ENCODE peak calls at places on chromosomes 7 and 10, in four cellular contexts. T is GM12878, L is H1, M is HepG2. C is an unnamed sample.

GRCh38 chr10:60646966-60647796 is 131.1 kb upstream of the CDK1 start:
- DNase-seq in M (peak; percentile 46), T (peak; percentile 17), L (no peak), C (no peak)

GRCh38 chr7:148723166-148723559 is 24.5 kb downstream of the CUL1 start:
- DNase-seq in T (no peak), L (no peak), M (no peak), C (no peak)

GRCh38 chr10:80596391-80597257 is 58.9 kb downstream of the SH2D4B start:
- DNase-seq in M (peak; percentile 42), T (no peak), L (no peak), C (no peak)

GRCh38 chr7:131131746-131132431 is 195.8 kb upstream of the MKLN1 start:
- DNase-seq in M (no peak), L (no peak), T (no peak), C (no peak)

GRCh38 chr10:126461289-126461688 is 73.0 kb upstream of the ADAM12 start:
- DNase-seq in L (no peak), T (no peak), M (no peak), C (no peak)

GRCh38 chr10:113108180-113108835 is 158.3 kb downstream of the TCF7L2 start:
- DNase-seq in T (no peak), L (peak; percentile 47), M (no peak), C (no peak)

GRCh38 chr7:29397398-29397797 is 166.2 kb upstream of the PRR15 start:
- DNase-seq in L (no peak), M (no peak), T (no peak), C (no peak)

GRCh38 chr7:64876792-64877713 is 26.0 kb upstream of the ZNF273 start:
- DNase-seq in L (peak; percentile 67), T (no peak), M (no peak), C (peak; percentile 19)

GRCh38 chr7:116780966-116781365 is 81.4 kb upstream of the CAPZA2 start:
- DNase-seq in M (no peak), T (no peak), L (no peak), C (no peak)

GRCh38 chr7:12207046-12207445 is 4.0 kb upstream of the TMEM106B start:
- DNase-seq in M (no peak), T (no peak), L (no peak), C (no peak)

GRCh38 chr7:136911362-136911761 is 42.9 kb downstream of the CHRM2 start:
- DNase-seq in T (no peak), M (no peak), L (no peak), C (no peak)

GRCh38 chr7:102079140-102080002 is 207.3 kb upstream of the SH2B2 start:
- DNase-seq in T (no peak), M (peak; percentile 10), L (no peak), C (no peak)

GRCh38 chr10:132628966-132629900 is 91.6 kb downstream of the INPP5A start:
- DNase-seq in M (no peak), L (no peak), T (no peak), C (no peak)

GRCh38 chr10:93481931-93482834 is at the start of gene MYOF:
- DNase-seq in T (peak; percentile 50), L (no peak), M (peak; percentile 59), C (peak; percentile 34)

DNA sequence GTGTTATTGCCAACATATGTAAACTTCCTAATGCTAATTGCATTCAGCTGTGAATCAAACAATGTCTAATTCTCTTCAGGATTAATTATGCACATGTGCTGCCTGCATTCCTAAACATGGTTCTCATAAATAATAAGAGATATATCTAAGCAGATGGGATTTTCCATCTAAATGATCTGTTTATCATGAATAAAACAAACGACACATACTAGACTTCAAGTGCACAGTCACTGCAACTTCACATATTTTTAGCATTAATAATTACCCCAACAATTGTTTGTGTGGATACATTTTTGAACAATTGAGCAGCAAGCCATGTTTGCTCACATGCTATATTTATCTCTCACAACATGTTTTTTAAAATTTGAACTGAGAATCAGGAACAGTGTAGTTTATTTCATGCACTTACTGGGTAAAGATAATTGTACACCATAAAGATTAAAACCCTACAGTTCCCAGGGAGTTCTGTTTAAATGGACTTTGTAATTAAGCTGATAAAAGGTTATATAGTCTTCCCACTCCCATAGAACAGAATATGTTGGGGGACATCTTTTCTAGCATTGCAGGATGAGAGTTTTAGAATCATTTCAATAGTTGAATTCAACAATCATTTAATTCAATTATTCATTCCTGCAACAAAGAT is 378.5 kb downstream of the MDFIC start:
- DNase-seq in M (no peak), L (no peak), T (no peak), C (no peak)
- TF ChIP-seq TAF1 in M (no peak), L (no peak), T (no peak), C (no peak)

GRCh38 chr10:73471226-73471625 is 24.6 kb downstream of the PPP3CB start:
- DNase-seq in T (no peak), L (no peak), M (no peak), C (no peak)

GRCh38 chr10:73465978-73466709 is 29.7 kb downstream of the PPP3CB start:
- DNase-seq in T (no peak), L (no peak), M (no peak), C (no peak)

GRCh38 chr10:73469579-73469978 is 26.2 kb downstream of the PPP3CB start:
- DNase-seq in L (no peak), T (no peak), M (no peak), C (no peak)

GRCh38 chr10:73467210-73467609 is 28.6 kb downstream of the PPP3CB start:
- DNase-seq in M (no peak), T (no peak), L (no peak), C (no peak)
- TF ChIP-seq POLR2A in M (no peak), T (no peak), L (no peak), C (no peak)

DNA sequence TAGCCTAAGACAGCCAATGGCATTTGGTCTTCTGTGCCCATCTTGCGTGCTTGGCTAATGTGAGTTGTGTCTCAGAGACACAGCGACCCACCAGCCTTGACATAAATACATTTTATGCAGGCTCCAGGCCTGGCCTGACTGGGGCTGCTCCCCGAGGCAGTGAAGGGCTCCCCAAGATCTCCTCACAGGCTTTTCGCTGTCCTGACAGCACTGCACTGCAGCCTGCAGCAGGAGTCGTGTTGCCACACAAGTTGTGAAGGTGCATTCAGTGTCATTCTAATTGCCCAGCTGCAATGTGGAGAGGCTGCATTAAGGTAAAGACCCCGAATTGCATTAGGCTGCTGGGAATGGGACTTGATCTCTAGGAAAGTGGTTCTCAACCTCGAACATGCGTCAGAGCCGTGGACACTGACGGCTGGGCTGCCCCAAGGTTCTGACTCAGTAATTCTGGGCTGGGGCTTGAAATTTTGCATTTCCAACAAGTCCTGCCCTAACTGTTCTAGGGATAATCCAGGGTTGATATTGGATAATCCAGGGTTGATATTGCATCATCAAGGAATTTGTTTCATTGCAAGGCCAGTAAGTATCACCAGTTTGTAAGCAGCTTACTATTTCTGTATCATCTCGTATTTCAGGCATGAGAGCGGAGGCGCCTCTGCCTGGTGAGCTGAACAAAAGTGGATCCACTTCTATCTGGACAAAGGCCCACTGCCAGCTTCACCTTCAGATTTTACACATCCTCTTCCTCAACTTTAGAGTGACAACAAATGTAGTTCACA is 108.7 kb upstream of the INSIG1 start:
- DNase-seq in T (no peak), L (no peak), M (no peak), C (no peak)
- TF ChIP-seq TAF1 in T (no peak), L (no peak), M (no peak), C (no peak)

GRCh38 chr7:99393363-99394187 is 14.8 kb downstream of the PDAP1 start:
- DNase-seq in T (no peak), L (peak; percentile 73), M (no peak), C (no peak)

GRCh38 chr7:99394188-99394502 is 14.3 kb downstream of the PDAP1 start:
- DNase-seq in M (no peak), T (no peak), L (no peak), C (no peak)

GRCh38 chr7:99396914-99397631 is 11.3 kb downstream of the PDAP1 start:
- DNase-seq in L (no peak), T (no peak), M (no peak), C (no peak)

GRCh38 chr7:99397632-99397983 is 10.8 kb downstream of the PDAP1 start:
- DNase-seq in T (no peak), L (no peak), M (no peak), C (no peak)

DNA sequence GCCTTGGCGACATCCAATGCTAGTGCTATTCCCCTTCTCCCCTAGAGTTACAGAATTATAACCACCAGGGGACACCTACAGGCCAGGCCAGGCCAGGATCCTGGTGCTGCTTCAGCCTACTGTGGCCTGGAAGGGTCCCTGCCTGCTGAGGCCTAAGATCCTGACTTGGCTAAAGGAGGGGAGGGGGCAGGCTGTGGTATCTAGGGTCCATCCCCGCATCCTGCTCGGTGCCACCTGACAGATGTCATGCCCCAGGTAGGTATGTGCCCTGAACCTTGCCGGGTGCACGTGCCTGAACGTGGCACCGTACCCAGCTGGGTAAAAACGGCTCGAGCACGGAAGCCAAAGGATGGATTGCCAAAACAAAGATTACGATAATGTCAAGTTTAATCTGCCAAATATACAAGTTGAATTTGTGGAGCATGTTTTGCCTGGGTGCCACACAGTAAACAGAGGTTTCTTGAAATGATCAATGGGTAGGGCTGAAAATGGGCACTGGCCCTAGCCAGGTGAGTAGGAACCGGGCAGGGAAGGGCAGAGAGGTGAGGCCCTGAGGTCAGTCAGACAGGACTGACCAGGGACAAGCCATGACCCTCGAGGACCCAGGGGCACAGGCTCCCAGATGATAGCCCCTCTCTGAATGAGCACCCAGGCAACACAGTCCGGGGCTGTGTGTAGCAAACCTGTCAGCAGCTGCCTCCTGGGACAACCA is 12.6 kb downstream of the PDAP1 start:
- DNase-seq in L (no peak), M (no peak), T (no peak), C (no peak)
- TF ChIP-seq POLR2A in L (no peak), M (no peak), T (peak; percentile 61), C (no peak)

GRCh38 chr10:34853357-34853756 is 38.3 kb upstream of the PARD3 start:
- DNase-seq in T (no peak), L (no peak), M (no peak), C (no peak)
- TF ChIP-seq TAF1 in T (no peak), L (no peak), M (no peak), C (no peak)

GRCh38 chr10:89251417-89252224 is at the start of gene LIPA:
- DNase-seq in M (peak; percentile 94), L (peak; percentile 98), T (peak; percentile 95), C (peak; percentile 74)
- TF ChIP-seq POLR2A in M (peak; percentile 89), L (no peak), T (peak; percentile 84), C (peak; percentile 52)

GRCh38 chr10:66049335-66049734 is 876.5 kb upstream of the LRRTM3 start:
- DNase-seq in T (no peak), L (no peak), M (no peak), C (no peak)
- TF ChIP-seq TAF1 in T (no peak), L (no peak), M (no peak), C (no peak)

GRCh38 chr7:128031901-128032604 is 816 bp upstream of the LRRC4 start:
- DNase-seq in T (no peak), M (no peak), L (no peak), C (peak; percentile 61)
- TF ChIP-seq POLR2A in T (no peak), M (no peak), L (no peak), C (no peak)

GRCh38 chr10:30821994-30822692 is 192.6 kb upstream of the LYZL2 start:
- DNase-seq in L (no peak), M (no peak), T (no peak), C (no peak)

GRCh38 chr10:30825022-30825421 is 195.5 kb upstream of the LYZL2 start:
- DNase-seq in M (no peak), L (no peak), T (no peak), C (no peak)

GRCh38 chr10:30822693-30823465 is 193.3 kb upstream of the LYZL2 start:
- DNase-seq in L (no peak), T (no peak), M (no peak), C (no peak)

GRCh38 chr10:30825495-30825894 is 195.9 kb upstream of the LYZL2 start:
- DNase-seq in M (no peak), T (no peak), L (no peak), C (no peak)

GRCh38 chr10:30823651-30824050 is 194.1 kb upstream of the LYZL2 start:
- DNase-seq in L (no peak), T (no peak), M (no peak), C (no peak)
- TF ChIP-seq TAF1 in L (no peak), T (no peak), M (no peak), C (no peak)